ENCODE peak calls at places on chromosome 3, in five cellular contexts. L is HepG2, J is GM12878, H is K562, P is H1. W is an unnamed sample.
A peak's percentile ranks its signal among the peaks of the same experiment; 100 is the strongest.

GRCh38 chr3:184820525-184820924 is 8.6 kb downstream of the VPS8 start:
- DNase-seq in L (no peak), J (no peak), H (no peak), P (no peak), W (no peak)

GRCh38 chr3:10336761-10337160 is 15.8 kb upstream of the SEC13 start:
- DNase-seq in L (no peak), J (no peak), H (no peak), P (no peak), W (no peak)

GRCh38 chr3:12946661-12947316 is 105.4 kb upstream of the RPL32 start:
- DNase-seq in L (no peak), J (no peak), H (no peak), P (no peak), W (no peak)

GRCh38 chr3:193297421-193297820 is 56.4 kb downstream of the PLAAT1 start:
- DNase-seq in L (no peak), J (no peak), H (no peak), P (no peak), W (no peak)

GRCh38 chr3:21292971-21293370 is 458.0 kb downstream of the ZNF385D start:
- DNase-seq in L (no peak), J (no peak), H (no peak), P (no peak), W (no peak)

GRCh38 chr3:71576966-71577459 is 6.5 kb downstream of the FOXP1 start:
- DNase-seq in L (no peak), J (no peak), H (no peak), P (no peak), W (no peak)

GRCh38 chr3:15465876-15466585 is 38.6 kb downstream of the EAF1 start:
- DNase-seq in L (no peak), J (no peak), H (no peak), P (no peak), W (no peak)

GRCh38 chr3:114714237-114714636 is 420.4 kb downstream of the TIGIT start:
- DNase-seq in L (no peak), J (no peak), H (no peak), P (no peak), W (no peak)

GRCh38 chr3:105334138-105334882 is 32.4 kb upstream of the ALCAM start:
- DNase-seq in L (no peak), J (no peak), H (no peak), P (no peak), W (no peak)

GRCh38 chr3:124131158-124132115 is 139.5 kb upstream of the ROPN1 start:
- DNase-seq in L (no peak), J (no peak), H (no peak), P (no peak), W (no peak)

GRCh38 chr3:124125320-124125719 is 133.4 kb upstream of the ROPN1 start:
- DNase-seq in L (no peak), J (no peak), H (no peak), P (no peak), W (no peak)

GRCh38 chr3:124121379-124122336 is 129.7 kb upstream of the ROPN1 start:
- DNase-seq in L (no peak), J (no peak), H (no peak), P (no peak), W (no peak)

GRCh38 chr3:124126446-124127017 is 134.6 kb upstream of the ROPN1 start:
- DNase-seq in L (no peak), J (no peak), H (no peak), P (no peak), W (no peak)
- TF ChIP-seq HDAC2 in L (no peak), J (no peak), H (no peak), P (no peak), W (no peak)

GRCh38 chr3:152199069-152199838 is 69.5 kb upstream of the MBNL1 start:
- DNase-seq in L (no peak), J (no peak), H (peak; percentile 57), P (no peak), W (no peak)
- TF ChIP-seq CHD2 in L (no peak), J (no peak), H (no peak), P (no peak), W (no peak)

GRCh38 chr3:1969269-1969668 is 129.4 kb upstream of the CNTN4 start:
- DNase-seq in L (no peak), J (no peak), H (no peak), P (no peak), W (no peak)
- TF ChIP-seq HDAC2 in L (no peak), J (no peak), H (no peak), P (no peak), W (no peak)

GRCh38 chr3:125386811-125387210 is 11.7 kb upstream of the ZNF148 start:
- DNase-seq in L (no peak), J (no peak), H (no peak), P (no peak), W (no peak)
- TF ChIP-seq CHD2 in L (no peak), J (no peak), H (no peak), P (no peak), W (no peak)

DNA sequence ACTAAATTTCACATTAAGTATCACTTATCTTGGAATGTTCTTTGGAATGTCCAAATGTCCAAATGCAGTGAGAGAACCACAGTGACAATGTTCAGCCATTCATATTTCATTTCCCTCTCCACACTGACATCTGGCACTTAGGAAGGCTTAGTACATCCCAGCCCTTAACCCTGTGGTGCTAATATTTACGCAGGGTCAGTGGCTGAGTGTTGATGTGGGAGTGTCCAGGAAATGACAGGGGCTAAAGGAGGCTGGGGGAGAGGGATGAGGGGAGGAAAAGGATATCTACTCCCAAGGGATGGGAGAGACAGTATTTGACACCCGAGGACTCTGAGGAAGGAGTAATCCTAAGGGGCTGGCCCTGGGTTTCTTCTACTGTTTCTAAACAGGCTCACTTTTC is 14.1 kb upstream of the CCR4 start:
- DNase-seq in L (no peak), J (no peak), H (no peak), P (no peak), W (no peak)
- TF ChIP-seq HDAC2 in L (no peak), J (no peak), H (no peak), P (no peak), W (no peak)

GRCh38 chr3:62414786-62415185 is 41.4 kb upstream of the FEZF2 start:
- DNase-seq in L (no peak), J (no peak), H (no peak), P (no peak), W (no peak)

GRCh38 chr3:62415312-62415791 is 42.0 kb upstream of the FEZF2 start:
- DNase-seq in L (no peak), J (no peak), H (no peak), P (peak; percentile 83), W (no peak)

GRCh38 chr3:62421275-62421674 is 47.9 kb upstream of the FEZF2 start:
- DNase-seq in L (no peak), J (no peak), H (no peak), P (no peak), W (no peak)

DNA sequence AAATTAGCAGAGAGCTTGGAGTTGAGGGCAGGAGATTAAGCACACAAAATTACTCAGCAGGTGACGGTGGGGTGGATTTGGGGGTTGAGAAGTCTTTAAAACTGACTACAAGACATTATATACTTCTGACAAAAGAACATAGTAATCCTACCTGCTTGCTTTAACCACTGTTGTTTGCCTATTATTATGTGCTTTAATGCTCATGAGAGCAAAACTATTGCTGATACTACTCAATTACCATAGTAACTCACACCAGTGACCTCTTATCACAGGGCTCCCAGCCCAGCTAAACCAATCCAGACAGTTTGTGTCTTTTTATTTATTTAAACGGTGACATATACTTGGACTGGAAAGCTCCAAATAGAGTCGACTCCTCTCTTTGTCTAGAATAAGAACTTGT is 42.8 kb upstream of the FEZF2 start:
- DNase-seq in L (no peak), J (no peak), H (no peak), P (no peak), W (no peak)
- TF ChIP-seq CHD2 in L (no peak), J (no peak), H (no peak), P (no peak), W (no peak)

GRCh38 chr3:139297588-139298311 is 46.1 kb upstream of the MRPS22 start:
- DNase-seq in L (no peak), J (no peak), H (no peak), P (no peak), W (no peak)
- TF ChIP-seq HDAC2 in L (no peak), J (no peak), H (no peak), P (no peak), W (no peak)

DNA sequence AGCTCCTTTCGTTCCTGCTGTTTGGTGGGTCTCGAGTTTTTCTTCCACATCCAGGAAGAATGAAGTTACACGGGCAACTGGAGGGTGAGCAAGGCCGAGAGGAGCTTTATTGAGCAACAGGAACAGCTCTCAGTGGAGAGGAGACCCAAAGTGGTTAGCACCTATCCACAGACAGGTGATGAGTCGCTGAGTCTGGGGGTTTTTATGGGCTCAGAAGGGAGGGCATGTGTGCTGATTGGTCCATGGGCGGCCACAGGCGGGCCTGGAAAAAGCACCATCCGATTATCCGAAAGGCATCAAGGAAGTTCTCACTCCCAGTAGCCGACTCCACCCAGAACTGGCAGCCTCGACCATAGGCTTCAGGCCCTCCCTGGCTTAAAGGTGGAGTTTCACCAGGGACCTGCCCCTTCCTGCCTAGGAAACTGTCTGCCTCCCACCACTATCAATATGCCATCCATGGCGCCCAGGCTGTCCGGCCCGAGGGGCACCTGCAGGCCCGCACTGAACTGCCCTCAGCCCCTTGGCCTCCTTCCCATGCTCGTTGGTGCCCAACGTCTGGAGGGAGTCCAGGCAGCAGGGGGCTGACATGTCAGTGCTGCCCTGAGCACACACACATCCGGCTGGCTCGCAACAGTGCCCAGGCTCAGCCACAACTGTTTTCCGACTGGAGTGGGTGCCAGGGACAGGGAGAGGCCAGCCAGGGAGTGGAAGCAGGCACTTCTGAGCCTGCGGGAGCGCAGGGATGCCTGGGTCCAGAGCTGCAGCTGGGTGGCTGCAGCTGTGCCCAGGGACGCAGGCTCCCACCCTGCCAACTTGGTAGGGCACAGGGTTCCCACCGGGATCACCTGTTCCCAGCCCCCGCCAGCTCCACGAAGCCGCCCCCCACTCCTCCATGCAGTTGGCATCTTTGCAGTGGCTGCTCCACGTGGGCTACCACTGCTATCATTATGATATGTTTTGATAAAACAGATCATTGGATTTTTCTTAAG is 170.2 kb downstream of the FNDC3B start:
- DNase-seq in L (no peak), J (no peak), H (no peak), P (no peak), W (no peak)
- TF ChIP-seq CHD2 in L (no peak), J (no peak), H (no peak), P (no peak), W (no peak)

GRCh38 chr3:40047406-40047805 is 238.0 kb downstream of the MYRIP start:
- DNase-seq in L (no peak), J (no peak), H (no peak), P (no peak), W (no peak)
- TF ChIP-seq HDAC2 in L (no peak), J (no peak), H (no peak), P (no peak), W (no peak)